ENCODE peak calls at places on chromosomes 5 and 9, in six cellular contexts. V is tibial artery, A is WERI-Rb-1, U is psoas muscle, C is adrenal gland, D is uterus. G is an unnamed sample.
A peak's percentile ranks its signal among the peaks of the same experiment; 100 is the strongest.

GRCh38 chr9:16125637-16126036 is 572.8 kb downstream of the CCDC171 start:
- DNase-seq in C (no peak), D (no peak), A (no peak), U (no peak), V (no peak), G (no peak)

GRCh38 chr5:159752622-159753275 is 163.5 kb upstream of the ADRA1B start:
- DNase-seq in C (no peak), U (no peak), D (no peak), A (no peak), V (peak; percentile 52), G (no peak)

GRCh38 chr9:68953771-68954170 is 60.1 kb downstream of the PRKACG start:
- DNase-seq in A (no peak), U (no peak), D (no peak), C (no peak), V (no peak), G (no peak)

GRCh38 chr5:96067902-96068614 is 106.4 kb upstream of the ELL2 start:
- DNase-seq in A (no peak), V (no peak), C (peak; percentile 61), U (no peak), D (no peak), G (no peak)

GRCh38 chr5:16544607-16545374 is 72.0 kb downstream of the RETREG1 start:
- DNase-seq in U (no peak), D (no peak), V (no peak), A (no peak), C (no peak), G (no peak)

GRCh38 chr5:38463634-38464521 is 92.6 kb downstream of the LIFR start:
- DNase-seq in D (peak; percentile 40), U (no peak), V (no peak), C (peak; percentile 69), A (no peak), G (peak; percentile 61)

GRCh38 chr9:20436475-20437195 is 185.7 kb downstream of the MLLT3 start:
- DNase-seq in U (no peak), D (no peak), V (no peak), A (no peak), C (no peak), G (no peak)

GRCh38 chr5:139565411-139566305 is 4.5 kb downstream of the UBE2D2 start:
- DNase-seq in A (no peak), C (no peak), U (no peak), D (no peak), V (no peak), G (no peak)

GRCh38 chr5:68130253-68130652 is 85.3 kb upstream of the PIK3R1 start:
- DNase-seq in V (no peak), U (no peak), D (no peak), A (no peak), C (no peak), G (no peak)

GRCh38 chr5:113527746-113528145 is 14.3 kb downstream of the YTHDC2 start:
- DNase-seq in U (no peak), V (no peak), A (no peak), D (no peak), C (no peak), G (no peak)

GRCh38 chr5:130282044-130282443 is 377.8 kb downstream of the CHSY3 start:
- DNase-seq in C (no peak), A (no peak), U (no peak), D (no peak), V (peak; percentile 63), G (no peak)

GRCh38 chr9:23851024-23851629 is 25.1 kb upstream of the ELAVL2 start:
- DNase-seq in A (peak; percentile 54), C (no peak), V (no peak), U (no peak), D (no peak), G (no peak)

GRCh38 chr9:95268681-95269080 is 48.8 kb downstream of the FANCC start:
- DNase-seq in V (no peak), A (peak; percentile 65), C (peak; percentile 77), D (no peak), U (no peak), G (no peak)

GRCh38 chr5:171418316-171418981 is 998 bp upstream of the FGF18 start:
- DNase-seq in D (peak; percentile 87), V (peak; percentile 72), A (peak; percentile 85), C (peak; percentile 88), U (peak; percentile 82), G (peak; percentile 72)

DNA sequence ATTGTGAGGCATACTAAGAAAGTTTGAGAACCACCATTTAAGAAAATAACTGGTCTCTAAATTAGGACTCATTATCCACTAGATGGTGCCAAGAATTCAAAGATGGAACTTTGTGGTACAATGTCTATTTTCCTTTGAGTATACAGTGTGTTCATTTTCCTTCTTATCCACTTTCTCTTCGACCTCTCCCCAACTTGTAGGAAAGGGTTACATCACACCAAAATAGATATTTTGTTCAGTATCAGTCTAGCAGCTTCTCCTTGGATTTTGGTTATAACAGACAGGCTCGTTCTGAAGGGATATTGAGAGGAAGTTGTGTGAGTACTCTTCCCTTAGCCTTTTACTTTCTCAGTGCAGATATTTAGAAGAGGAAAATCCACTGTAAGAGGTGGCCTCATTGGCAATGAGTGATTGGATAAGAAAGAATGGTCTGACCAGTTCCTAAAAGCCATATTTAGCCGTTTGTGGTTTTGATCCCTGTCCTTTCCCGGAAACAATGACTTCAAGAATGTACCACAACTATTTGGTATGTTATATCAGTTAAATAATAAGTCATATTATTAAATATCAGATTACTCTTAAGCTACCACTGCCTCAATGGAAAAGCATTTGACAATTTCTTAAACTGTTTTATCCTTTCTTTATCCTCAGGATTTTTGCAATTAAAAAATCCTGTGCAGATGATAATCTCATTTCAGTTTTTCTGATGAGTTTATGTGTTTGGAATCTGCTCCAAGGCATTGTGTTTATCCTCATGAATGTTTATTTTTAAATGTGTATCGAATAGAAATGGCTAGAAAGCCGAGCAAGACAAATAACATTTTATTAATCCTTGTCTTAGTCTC is 69.0 kb upstream of the GRAMD2B start:
- DNase-seq in A (no peak), D (no peak), C (no peak), U (no peak), V (no peak), G (no peak)
- H3K4me3 ChIP-seq in A (no peak overlapping the region), D (no peak overlapping the region), C (no peak overlapping the region), U (no peak overlapping the region), V (peak overlapping the region; percentile 34), G (no peak overlapping the region)

GRCh38 chr9:79862921-79863890 is 291.4 kb downstream of the TLE4 start:
- DNase-seq in A (no peak), C (no peak), V (no peak), U (no peak), D (no peak), G (no peak)
- H3K9me3 ChIP-seq in A (no peaks in the 10 kb centered on the region), C (no peaks in the 10 kb centered on the region), V (no peaks in the 10 kb centered on the region), U (no peaks in the 10 kb centered on the region), D (no peaks in the 10 kb centered on the region), G (no peaks in the 10 kb centered on the region)

GRCh38 chr9:105887679-105888078 is 193.3 kb downstream of the TMEM38B start:
- DNase-seq in U (no peak), A (no peak), D (no peak), C (no peak), V (no peak), G (no peak)

GRCh38 chr9:105884416-105884815 is 190.1 kb downstream of the TMEM38B start:
- DNase-seq in U (no peak), C (no peak), V (no peak), D (no peak), A (no peak), G (no peak)

GRCh38 chr9:105886136-105886535 is 191.8 kb downstream of the TMEM38B start:
- DNase-seq in V (no peak), C (no peak), D (no peak), U (no peak), A (no peak), G (no peak)

GRCh38 chr9:105890046-105890822 is 195.9 kb downstream of the TMEM38B start:
- DNase-seq in C (no peak), A (no peak), D (no peak), U (no peak), V (no peak), G (no peak)
- TF ChIP-seq CTCF in C (no peak), A (no peak), D (no peak), U (no peak), V (no peak), G (no peak)

GRCh38 chr5:154479160-154479943 is 1.3 kb upstream of the HAND1 start:
- DNase-seq in D (no peak), A (no peak), C (no peak), V (no peak), U (no peak), G (no peak)
- H3K4me3 ChIP-seq in D (no peak overlapping the region), A (no peak overlapping the region), C (no peak overlapping the region), V (peak overlapping the region; percentile 46), U (peak overlapping the region; percentile 61), G (no peak overlapping the region)

GRCh38 chr9:102237520-102237919 is 499.1 kb upstream of the GRIN3A start:
- DNase-seq in V (no peak), A (no peak), D (no peak), U (no peak), C (no peak), G (no peak)
- H3K9me3 ChIP-seq in V (no peaks in the 10 kb centered on the region), A (no peaks in the 10 kb centered on the region), D (no peaks in the 10 kb centered on the region), U (no peaks in the 10 kb centered on the region), C (no peaks in the 10 kb centered on the region), G (no peaks in the 10 kb centered on the region)

DNA sequence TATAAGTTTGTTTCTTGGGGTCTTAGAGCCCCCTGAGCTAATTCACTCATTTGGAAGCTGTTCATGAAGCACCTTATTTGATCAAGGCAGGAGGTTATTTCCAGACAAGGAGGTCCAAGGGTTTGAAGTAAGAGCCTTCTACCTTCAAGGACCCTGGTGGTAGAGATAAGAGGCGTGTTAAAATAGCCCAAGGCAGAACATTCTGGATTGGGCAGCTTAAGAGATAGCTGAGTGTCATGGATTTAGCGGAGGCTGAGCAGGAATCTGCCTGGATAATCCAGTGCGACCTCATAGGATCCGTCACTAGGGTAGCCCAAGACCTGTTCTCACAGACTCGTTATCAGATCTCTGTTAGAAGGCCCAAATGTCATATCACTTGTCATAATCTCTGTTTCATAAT is 28.6 kb downstream of the SLC25A25 start:
- DNase-seq in V (no peak), U (no peak), D (no peak), A (peak; percentile 77), C (no peak), G (no peak)
- TF ChIP-seq CTCF in V (no peak), U (no peak), D (no peak), A (no peak), C (no peak), G (no peak)

DNA sequence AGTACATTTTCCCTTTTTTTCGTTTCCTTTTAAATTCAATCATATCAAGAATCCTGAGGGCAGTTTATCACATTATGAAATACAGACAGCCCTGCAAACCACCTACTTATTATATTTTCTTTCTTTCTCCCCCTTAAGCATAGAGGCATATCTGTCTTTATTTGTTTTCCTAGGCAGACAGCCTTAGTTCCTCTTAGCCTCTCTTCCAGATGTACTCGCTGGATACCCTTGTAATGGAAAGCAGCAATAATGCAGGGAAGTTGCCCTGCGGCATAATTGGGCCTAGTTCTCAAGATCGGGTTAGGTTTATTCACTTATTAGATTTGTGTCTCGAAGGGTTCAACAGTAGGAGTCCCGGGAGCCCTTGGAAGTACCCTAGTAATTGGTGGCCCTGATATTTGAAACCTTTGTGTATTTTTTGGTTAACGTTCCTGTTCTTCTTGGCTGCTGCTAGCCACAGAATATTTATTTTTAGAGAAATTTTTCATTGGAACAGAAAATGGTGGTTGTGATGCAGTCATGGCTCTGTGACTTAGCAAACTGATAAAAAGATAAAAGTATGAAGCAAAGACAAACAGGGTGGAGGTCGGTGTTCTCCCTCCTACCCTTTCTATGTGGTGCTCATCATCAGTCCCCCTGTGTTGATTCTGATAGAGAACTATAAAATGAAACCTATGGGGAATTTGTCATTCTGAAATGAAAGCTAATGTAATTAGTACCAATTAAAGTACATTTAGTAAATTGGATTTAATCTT is 6.4 kb downstream of the TLE4 start:
- DNase-seq in V (no peak), A (no peak), C (peak; percentile 81), D (no peak), U (no peak), G (no peak)
- H3K4me3 ChIP-seq in V (peak overlapping the region; percentile 26), A (no peak overlapping the region), C (no peak overlapping the region), D (no peak overlapping the region), U (peak overlapping the region; percentile 43), G (no peak overlapping the region)

G was measured in ovary.